ENCODE peak calls at places on chromosomes 11 and 22, in eight cellular contexts. One of them, this sample, is unnamed.

GRCh38 chr11:131033151-131033651 is 116.9 kb upstream of the SNX19 start:
- DNase-seq in heart right ventricle: no peak
- DNase-seq in endothelial cell: no peak
- DNase-seq in effector memory CD4-positive, alpha-beta T cell: no peak
- DNase-seq in fibroblast of lung: peak
- DNase-seq in MCF 10A: peak
- DNase-seq in gastrocnemius medialis: no peak
- DNase-seq in nucleus accumbens: no peak
- DNase-seq in this sample: no peak

GRCh38 chr22:44170470-44170869 is 10.3 kb upstream of the PARVG start:
- DNase-seq in effector memory CD4-positive, alpha-beta T cell: no peak
- DNase-seq in gastrocnemius medialis: no peak
- DNase-seq in heart right ventricle: no peak
- DNase-seq in MCF 10A: no peak
- DNase-seq in endothelial cell: no peak
- DNase-seq in nucleus accumbens: no peak
- DNase-seq in fibroblast of lung: no peak
- DNase-seq in this sample: no peak

GRCh38 chr11:111047376-111047775 is 198.1 kb upstream of the POU2AF2 start:
- DNase-seq in gastrocnemius medialis: no peak
- DNase-seq in endothelial cell: no peak
- DNase-seq in fibroblast of lung: peak
- DNase-seq in effector memory CD4-positive, alpha-beta T cell: no peak
- DNase-seq in nucleus accumbens: no peak
- DNase-seq in heart right ventricle: no peak
- DNase-seq in MCF 10A: no peak
- DNase-seq in this sample: no peak

GRCh38 chr11:66160709-66161108 is 90.6 kb downstream of the PACS1 start:
- DNase-seq in MCF 10A: no peak
- DNase-seq in endothelial cell: no peak
- DNase-seq in effector memory CD4-positive, alpha-beta T cell: no peak
- DNase-seq in nucleus accumbens: no peak
- DNase-seq in fibroblast of lung: no peak
- DNase-seq in heart right ventricle: no peak
- DNase-seq in gastrocnemius medialis: no peak
- DNase-seq in this sample: no peak

GRCh38 chr22:47396515-47396914 is 634.1 kb downstream of the TBC1D22A start:
- DNase-seq in gastrocnemius medialis: no peak
- DNase-seq in effector memory CD4-positive, alpha-beta T cell: no peak
- DNase-seq in MCF 10A: no peak
- DNase-seq in nucleus accumbens: no peak
- DNase-seq in heart right ventricle: no peak
- DNase-seq in endothelial cell: no peak
- DNase-seq in fibroblast of lung: no peak
- DNase-seq in this sample: no peak

GRCh38 chr22:38655532-38656255 is 498 bp downstream of the FAM227A start:
- DNase-seq in nucleus accumbens: no peak
- DNase-seq in endothelial cell: no peak
- DNase-seq in heart right ventricle: no peak
- DNase-seq in fibroblast of lung: peak
- DNase-seq in gastrocnemius medialis: no peak
- DNase-seq in effector memory CD4-positive, alpha-beta T cell: no peak
- DNase-seq in MCF 10A: no peak
- DNase-seq in this sample: no peak

GRCh38 chr11:64745523-64746328 is 1.8 kb upstream of the RASGRP2 start:
- DNase-seq in MCF 10A: no peak
- DNase-seq in endothelial cell: peak
- DNase-seq in nucleus accumbens: no peak
- DNase-seq in effector memory CD4-positive, alpha-beta T cell: peak
- DNase-seq in gastrocnemius medialis: peak
- DNase-seq in heart right ventricle: peak
- DNase-seq in fibroblast of lung: peak
- DNase-seq in this sample: peak

GRCh38 chr11:69280451-69280850 is 13.5 kb upstream of the MYEOV start:
- DNase-seq in MCF 10A: peak
- DNase-seq in endothelial cell: no peak
- DNase-seq in gastrocnemius medialis: no peak
- DNase-seq in nucleus accumbens: no peak
- DNase-seq in fibroblast of lung: peak
- DNase-seq in heart right ventricle: no peak
- DNase-seq in effector memory CD4-positive, alpha-beta T cell: no peak
- DNase-seq in this sample: no peak

GRCh38 chr11:19567996-19568395 is 144.6 kb upstream of the NAV2 start:
- DNase-seq in MCF 10A: no peak
- DNase-seq in endothelial cell: no peak
- DNase-seq in heart right ventricle: no peak
- DNase-seq in gastrocnemius medialis: no peak
- DNase-seq in fibroblast of lung: no peak
- DNase-seq in nucleus accumbens: no peak
- DNase-seq in effector memory CD4-positive, alpha-beta T cell: no peak
- DNase-seq in this sample: no peak

GRCh38 chr11:8075119-8075726 is 5.8 kb upstream of the TUB start:
- DNase-seq in heart right ventricle: no peak
- DNase-seq in gastrocnemius medialis: no peak
- DNase-seq in endothelial cell: no peak
- DNase-seq in fibroblast of lung: no peak
- DNase-seq in nucleus accumbens: no peak
- DNase-seq in MCF 10A: no peak
- DNase-seq in effector memory CD4-positive, alpha-beta T cell: no peak
- DNase-seq in this sample: no peak

GRCh38 chr11:72684236-72684912 is 10.2 kb upstream of the PDE2A start:
- DNase-seq in nucleus accumbens: no peak
- DNase-seq in fibroblast of lung: peak
- DNase-seq in endothelial cell: peak
- DNase-seq in heart right ventricle: peak
- DNase-seq in gastrocnemius medialis: peak
- DNase-seq in effector memory CD4-positive, alpha-beta T cell: peak
- DNase-seq in MCF 10A: peak
- DNase-seq in this sample: peak

This sample was measured in stomach.